ENCODE peak calls at places on chromosomes 2 and 18, in four cellular contexts. P is right lobe of liver, I is HCT116, K is sigmoid colon. A is an unnamed sample.

GRCh38 chr2:125837108-125837507 is 818.9 kb upstream of the GYPC start:
- DNase-seq in P (no peak), I (no peak), K (no peak), A (no peak)

GRCh38 chr2:239181601-239182471 is 219.0 kb downstream of the HDAC4 start:
- DNase-seq in P (no peak), I (no peak), K (peak; percentile 48), A (no peak)

GRCh38 chr2:119111115-119111975 is 47.2 kb downstream of the C1QL2 start:
- DNase-seq in P (no peak), I (peak; percentile 72), K (peak; percentile 32), A (no peak)

GRCh38 chr2:112811841-112812306 is 24.7 kb downstream of the IL1B start:
- DNase-seq in P (no peak), I (no peak), K (no peak), A (peak; percentile 55)

GRCh38 chr2:139353874-139354273 is 573.7 kb upstream of the NXPH2 start:
- DNase-seq in P (no peak), I (no peak), K (no peak), A (no peak)

GRCh38 chr18:59141294-59142068 is 1.8 kb downstream of the SEC11C start:
- DNase-seq in P (no peak), I (no peak), K (no peak), A (no peak)

GRCh38 chr2:2324565-2325101 is 6.4 kb downstream of the MYT1L start:
- DNase-seq in P (no peak), I (no peak), K (no peak), A (no peak)

GRCh38 chr18:57863706-57864105 is 60.6 kb upstream of the ATP8B1 start:
- DNase-seq in P (no peak), I (no peak), K (no peak), A (no peak)

GRCh38 chr2:98647636-98648035 is 39.2 kb downstream of the UNC50 start:
- DNase-seq in P (no peak), I (no peak), K (no peak), A (no peak)

GRCh38 chr18:54280206-54280550 is 10.9 kb downstream of the POLI start:
- DNase-seq in P (no peak), I (no peak), K (no peak), A (no peak)

GRCh38 chr18:28905509-28905908 is 728.6 kb upstream of the CDH2 start:
- DNase-seq in P (no peak), I (no peak), K (no peak), A (peak; percentile 0)

GRCh38 chr2:104852161-104852689 is 1.7 kb upstream of the POU3F3 start:
- DNase-seq in P (peak; percentile 31), I (no peak), K (no peak), A (no peak)

GRCh38 chr2:46818141-46818552 is 97.5 kb downstream of the MCFD2 start:
- DNase-seq in P (no peak), I (no peak), K (peak; percentile 93), A (no peak)

GRCh38 chr2:40039543-40039942 is 260.5 kb upstream of the THUMPD2 start:
- DNase-seq in P (no peak), I (no peak), K (no peak), A (no peak)

GRCh38 chr2:40721595-40721994 is 269.7 kb upstream of the SLC8A1 start:
- DNase-seq in P (no peak), I (no peak), K (no peak), A (peak; percentile 11)

GRCh38 chr2:65528241-65528574 is 95.8 kb upstream of the SPRED2 start:
- DNase-seq in P (no peak), I (no peak), K (no peak), A (no peak)

GRCh38 chr2:233853353-233853752 is 982 bp downstream of the HJURP start:
- DNase-seq in P (no peak), I (no peak), K (no peak), A (no peak)

GRCh38 chr2:233853883-233854240 is 473 bp downstream of the HJURP start:
- DNase-seq in P (no peak), I (no peak), K (no peak), A (no peak)

GRCh38 chr2:233856184-233856583 is 1.8 kb upstream of the HJURP start:
- DNase-seq in P (no peak), I (no peak), K (no peak), A (no peak)

GRCh38 chr2:233855345-233855744 is 1.0 kb upstream of the HJURP start:
- DNase-seq in P (no peak), I (no peak), K (no peak), A (no peak)

GRCh38 chr2:233854241-233854981 is at the start of gene HJURP:
- DNase-seq in P (peak; percentile 93), I (peak; percentile 91), K (peak; percentile 95), A (peak; percentile 94)
- TF ChIP-seq POLR2A in P (peak; percentile 71), I (peak; percentile 73), K (peak; percentile 37), A (peak; percentile 76)

GRCh38 chr2:174535757-174536703 is 49.2 kb upstream of the GPR155 start:
- DNase-seq in P (no peak), I (no peak), K (no peak), A (no peak)
- TF ChIP-seq POLR2A in P (no peak), I (no peak), K (no peak), A (no peak)

GRCh38 chr2:74834806-74835755 is 1.2 kb downstream of the HK2 start:
- DNase-seq in P (peak; percentile 58), I (no peak), K (no peak), A (no peak)
- TF ChIP-seq POLR2A in P (no peak), I (no peak), K (no peak), A (no peak)

DNA sequence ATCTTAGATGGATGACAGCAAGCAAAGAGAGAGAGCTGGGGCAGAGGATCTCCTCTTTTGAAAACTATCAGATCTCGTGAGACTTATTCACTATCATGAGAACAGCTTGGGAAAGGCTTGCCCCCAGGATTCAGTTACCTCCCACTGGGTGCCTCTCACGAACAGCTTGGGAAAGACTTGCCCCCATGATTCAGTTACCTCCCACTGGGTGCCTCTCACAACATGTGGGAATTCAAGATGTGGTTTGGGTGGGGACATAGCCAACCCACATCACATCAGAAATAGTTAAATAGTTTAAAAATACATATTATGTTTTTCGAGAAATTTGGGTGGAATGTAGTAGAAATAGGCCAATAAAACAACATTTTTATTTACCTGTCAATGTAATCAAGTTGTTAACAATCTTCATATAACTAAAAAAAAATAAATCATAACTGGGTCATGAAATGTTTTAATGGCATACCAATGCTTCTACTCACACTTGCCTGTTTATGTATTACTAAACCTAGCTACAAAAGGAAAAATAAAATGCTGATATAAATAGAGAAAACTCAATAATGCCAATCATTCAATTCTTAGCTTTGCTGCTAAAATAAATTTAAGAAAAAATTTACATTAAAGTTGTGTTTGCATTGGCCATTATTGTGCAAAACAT is 608.9 kb downstream of the SUCLG1 start:
- DNase-seq in P (no peak), I (no peak), K (no peak), A (no peak)
- TF ChIP-seq POLR2A in P (no peak), I (no peak), K (no peak), A (no peak)

GRCh38 chr2:3411103-3411502 is 31.6 kb downstream of the TRAPPC12 start:
- DNase-seq in P (no peak), I (no peak), K (no peak), A (no peak)
- TF ChIP-seq POLR2A in P (no peak), I (no peak), K (no peak), A (no peak)

GRCh38 chr2:70301344-70302194 is at the start of gene FAM136A:
- DNase-seq in P (peak; percentile 92), I (peak; percentile 59), K (peak; percentile 91), A (peak; percentile 74)
- TF ChIP-seq POLR2A in P (peak; percentile 19), I (peak; percentile 91), K (no peak), A (peak; percentile 71)

GRCh38 chr2:42810971-42811865 is 18.8 kb upstream of the HAAO start:
- DNase-seq in P (peak; percentile 46), I (no peak), K (peak; percentile 86), A (peak; percentile 48)
- TF ChIP-seq POLR2A in P (no peak), I (no peak), K (peak; percentile 66), A (peak; percentile 25)

GRCh38 chr2:27377618-27378095 is 2.9 kb downstream of the ZNF513 start:
- DNase-seq in P (no peak), I (no peak), K (no peak), A (no peak)
- TF ChIP-seq POLR2A in P (no peak), I (peak; percentile 32), K (no peak), A (no peak)